ENCODE peak calls at places on chromosomes 2 and 18, in five cellular contexts. F is MM.1S; K is mucosa of descending colon; P is CD4-positive, CD25-positive, alpha-beta regulatory T cell; B is OCI-LY7. I is an unnamed sample.

GRCh38 chr18:64100136-64100922 is 48.6 kb downstream of the LINC00305 start:
- DNase-seq in F (peak; percentile 20), K (no peak), P (no peak), B (peak; percentile 58), I (no peak)

GRCh38 chr2:156883828-156884615 is 373.5 kb upstream of the GALNT5 start:
- DNase-seq in F (no peak), K (no peak), P (no peak), B (no peak), I (no peak)

GRCh38 chr18:427005-427404 is 73.5 kb downstream of the COLEC12 start:
- DNase-seq in F (no peak), K (no peak), P (no peak), B (no peak), I (no peak)

GRCh38 chr2:156589381-156590079 is 153.4 kb downstream of the GPD2 start:
- DNase-seq in F (peak; percentile 59), K (no peak), P (no peak), B (peak; percentile 35), I (peak; percentile 33)

GRCh38 chr18:78751664-78752063 is 228.0 kb upstream of the SALL3 start:
- DNase-seq in F (no peak), K (peak; percentile 34), P (no peak), B (no peak), I (no peak)

GRCh38 chr2:133579295-133579694 is 11.0 kb upstream of the NCKAP5 start:
- DNase-seq in F (no peak), K (no peak), P (no peak), B (no peak), I (no peak)

GRCh38 chr2:100246163-100247145 is 75.8 kb downstream of the LONRF2 start:
- DNase-seq in F (no peak), K (no peak), P (no peak), B (peak; percentile 80), I (no peak)

GRCh38 chr2:180038997-180039396 is 31.9 kb upstream of the CWC22 start:
- DNase-seq in F (peak; percentile 42), K (no peak), P (no peak), B (no peak), I (no peak)

GRCh38 chr2:171480908-171481307 is 41.4 kb upstream of the CYBRD1 start:
- DNase-seq in F (no peak), K (no peak), P (no peak), B (no peak), I (no peak)

GRCh38 chr2:37653805-37654378 is 17.6 kb downstream of the CDC42EP3 start:
- DNase-seq in F (no peak), K (peak; percentile 67), P (no peak), B (peak; percentile 82), I (no peak)

GRCh38 chr2:241968417-241968816 is 98.9 kb downstream of the RTP5 start:
- DNase-seq in F (no peak), K (no peak), P (no peak), B (no peak), I (no peak)

GRCh38 chr2:101873543-101873942 is 118.2 kb upstream of the IL1R2 start:
- DNase-seq in F (no peak), K (no peak), P (no peak), B (peak; percentile 29), I (peak; percentile 31)

GRCh38 chr2:126949775-126950174 is 51.1 kb downstream of the TEX51 start:
- DNase-seq in F (no peak), K (no peak), P (no peak), B (no peak), I (no peak)

GRCh38 chr2:121049141-121049540 is 235.9 kb downstream of the TFCP2L1 start:
- DNase-seq in F (no peak), K (no peak), P (no peak), B (no peak), I (no peak)

GRCh38 chr2:71939588-71940535 is 207.8 kb downstream of the CYP26B1 start:
- DNase-seq in F (no peak), K (no peak), P (no peak), B (no peak), I (no peak)

GRCh38 chr2:237627463-237628321 is at the start of gene LRRFIP1:
- DNase-seq in F (no peak), K (no peak), P (no peak), B (no peak), I (peak; percentile 47)

GRCh38 chr2:201969241-201969937 is 64.3 kb upstream of the FZD7 start:
- DNase-seq in F (no peak), K (no peak), P (no peak), B (no peak), I (no peak)

GRCh38 chr2:104444392-104444791 is 409.5 kb upstream of the POU3F3 start:
- DNase-seq in F (no peak), K (no peak), P (no peak), B (no peak), I (no peak)

GRCh38 chr2:206160124-206160806 is 570 bp downstream of the EEF1B2 start:
- DNase-seq in F (peak; percentile 63), K (no peak), P (no peak), B (peak; percentile 19), I (no peak)

GRCh38 chr2:48414640-48414979 is 115.3 kb upstream of the STON1 start:
- DNase-seq in F (no peak), K (no peak), P (no peak), B (no peak), I (no peak)

GRCh38 chr2:96953611-96954489 is 32.5 kb downstream of the FAM178B start:
- DNase-seq in F (no peak), K (peak; percentile 50), P (no peak), B (no peak), I (no peak)

GRCh38 chr2:44671896-44672295 is 269.6 kb upstream of the SIX3 start:
- DNase-seq in F (no peak), K (no peak), P (no peak), B (no peak), I (no peak)

DNA sequence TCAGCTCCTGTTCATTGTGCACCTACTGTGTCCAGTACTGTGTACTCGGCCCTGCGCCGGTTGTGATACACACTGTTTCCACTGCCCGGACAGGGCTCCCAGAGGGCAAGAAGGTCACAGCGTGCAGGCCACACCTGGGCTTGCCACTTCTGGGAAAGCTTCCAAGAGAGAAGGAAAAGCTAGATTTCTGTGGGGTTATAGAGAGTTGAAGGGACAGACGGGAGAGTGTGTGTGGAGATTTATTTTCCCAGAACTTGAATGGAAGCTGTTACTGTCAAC is 3.8 kb upstream of the CNDP1 start:
- DNase-seq in F (no peak), K (no peak), P (no peak), B (no peak), I (no peak)
- H3K4me1 ChIP-seq in F (peaks cover 30% of the 10 kb centered on the region), K (peaks cover 2% of the 10 kb centered on the region), P (no peaks in the 10 kb centered on the region), B (no peaks in the 10 kb centered on the region), I (no peaks in the 10 kb centered on the region)

GRCh38 chr2:109246176-109246575 is 117.2 kb downstream of the SH3RF3 start:
- DNase-seq in F (no peak), K (no peak), P (no peak), B (no peak), I (no peak)

GRCh38 chr2:109242654-109243331 is 113.8 kb downstream of the SH3RF3 start:
- DNase-seq in F (no peak), K (no peak), P (no peak), B (no peak), I (no peak)

GRCh38 chr2:109244750-109245382 is 115.9 kb downstream of the SH3RF3 start:
- DNase-seq in F (no peak), K (no peak), P (no peak), B (no peak), I (no peak)

GRCh38 chr2:109242222-109242653 is 113.2 kb downstream of the SH3RF3 start:
- DNase-seq in F (no peak), K (no peak), P (no peak), B (no peak), I (no peak)

DNA sequence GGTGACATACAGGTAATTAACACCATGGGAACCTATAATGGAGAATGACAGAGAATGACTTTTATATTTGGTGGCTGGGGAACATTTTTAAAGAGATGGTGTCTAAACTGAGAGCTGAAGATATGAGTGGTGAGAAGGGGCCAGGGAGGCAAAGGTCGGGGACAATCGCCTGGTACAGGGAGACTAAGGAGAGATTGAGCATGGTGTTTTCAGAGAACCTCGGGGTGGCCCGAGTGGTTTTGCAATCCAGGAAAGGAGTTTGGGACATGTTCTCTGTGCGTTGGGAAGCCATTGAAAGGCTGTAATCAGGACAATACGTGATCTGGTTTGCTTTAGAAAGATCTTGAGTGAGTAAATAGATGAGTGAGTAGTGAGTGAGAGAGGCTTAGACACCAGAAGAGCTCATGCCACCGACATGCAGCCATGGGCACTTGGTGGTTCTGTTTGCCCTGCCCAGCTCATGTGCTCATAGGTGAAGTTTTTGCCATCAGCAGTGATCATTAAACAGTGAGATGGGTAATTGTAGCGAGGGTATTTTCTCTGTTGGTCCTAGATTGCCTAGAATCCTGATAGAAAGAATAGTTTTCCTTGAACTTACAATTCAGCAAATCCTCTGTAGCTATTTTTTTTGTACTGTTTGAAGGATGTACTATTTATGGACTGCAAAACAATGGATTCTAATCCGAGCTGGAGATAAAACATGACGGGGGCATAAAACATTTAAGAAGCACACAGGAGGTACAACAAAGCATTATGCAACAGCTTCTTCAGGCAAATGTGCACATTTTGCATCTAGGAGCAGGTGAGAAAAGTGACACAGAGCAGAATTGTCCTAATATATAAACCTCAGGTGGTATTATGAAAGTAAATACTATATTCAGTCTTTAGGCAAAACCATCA is 114.8 kb downstream of the SH3RF3 start:
- DNase-seq in F (no peak), K (no peak), P (no peak), B (no peak), I (no peak)
- H3K4me1 ChIP-seq in F (peaks cover 29% of the 10 kb centered on the region), K (peaks cover 16% of the 10 kb centered on the region), P (peaks cover 2% of the 10 kb centered on the region), B (no peaks in the 10 kb centered on the region), I (no peaks in the 10 kb centered on the region)

DNA sequence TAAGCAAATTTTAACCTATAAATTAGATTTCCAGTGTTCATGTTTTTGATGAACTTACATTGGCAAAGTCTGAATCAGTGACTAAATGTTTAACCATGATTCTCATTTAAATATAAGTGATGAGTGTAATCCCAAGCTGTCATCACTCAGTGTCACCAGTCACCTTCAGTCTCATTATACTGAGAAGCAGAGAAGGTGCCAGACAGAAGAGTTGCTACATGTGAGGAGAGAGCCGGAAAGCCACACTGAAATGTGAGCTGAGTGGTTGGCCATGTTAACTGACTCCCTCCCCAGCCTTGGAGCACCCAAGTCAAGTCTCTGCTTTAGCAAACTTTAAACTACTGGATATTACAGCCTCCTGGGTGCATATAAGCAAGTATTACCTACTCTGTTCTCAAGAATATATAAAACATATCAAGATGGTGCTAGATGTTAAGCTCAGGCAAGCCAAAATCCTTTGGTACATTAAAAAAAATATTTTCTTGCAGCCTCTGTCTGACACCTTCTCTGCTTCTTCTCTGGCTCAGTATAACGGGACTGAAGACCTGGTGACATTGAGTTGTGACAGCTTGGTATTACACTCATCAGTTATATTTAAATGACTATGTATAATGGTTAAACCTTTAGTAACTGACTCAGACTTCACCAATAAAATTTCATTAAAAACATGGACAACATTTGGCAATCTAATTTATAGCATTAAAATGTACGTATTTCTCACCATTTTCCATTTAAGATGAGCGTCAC is 75.8 kb upstream of the MAP3K20 start:
- DNase-seq in F (no peak), K (no peak), P (no peak), B (no peak), I (no peak)
- H3K4me1 ChIP-seq in F (no peaks in the 10 kb centered on the region), K (no peaks in the 10 kb centered on the region), P (no peaks in the 10 kb centered on the region), B (no peaks in the 10 kb centered on the region), I (peaks cover 16% of the 10 kb centered on the region)

GRCh38 chr2:179020156-179020750 is 29.7 kb downstream of the CCDC141 start:
- DNase-seq in F (peak; percentile 54), K (no peak), P (peak; percentile 16), B (peak; percentile 60), I (peak; percentile 67)
- H3K4me1 ChIP-seq in F (peaks cover 6% of the 10 kb centered on the region), K (no peaks in the 10 kb centered on the region), P (peaks cover 17% of the 10 kb centered on the region), B (peaks cover 26% of the 10 kb centered on the region), I (no peaks in the 10 kb centered on the region)

I was measured in Caco-2.